ENCODE peak calls at places on chromosomes 3 and 15, in four cellular contexts. U is tibial artery, J is fibroblast of lung, Z is cardiac muscle cell. W is an unnamed sample. For H3K9me3, the result is how much of the 10 kb centered on the place peaks cover.

GRCh38 chr15:41827290-41827879 is 507 bp upstream of the JMJD7 start:
- DNase-seq in U (no peak), Z (peak), J (no peak), W (no peak)

GRCh38 chr3:56702487-56703315 is 19.6 kb upstream of the TASOR start:
- DNase-seq in Z (peak), U (peak), J (peak), W (no peak)

GRCh38 chr3:2823016-2823415 is 287.2 kb downstream of the IL5RA start:
- DNase-seq in J (no peak), U (no peak), Z (no peak), W (no peak)

GRCh38 chr3:130737622-130738021 is 9.0 kb downstream of the PIK3R4 start:
- DNase-seq in U (no peak), J (no peak), Z (no peak), W (no peak)

GRCh38 chr3:20054549-20054987 is 14.3 kb downstream of the KAT2B start:
- DNase-seq in U (peak), Z (no peak), J (peak), W (no peak)

GRCh38 chr15:34084086-34084485 is 17.6 kb downstream of the EMC7 start:
- DNase-seq in U (no peak), J (peak), Z (no peak), W (no peak)

GRCh38 chr3:48423241-48423882 is 6.5 kb downstream of the PLXNB1 start:
- DNase-seq in U (no peak), J (no peak), Z (no peak), W (no peak)

GRCh38 chr3:123005291-123005690 is 22.3 kb downstream of the SEMA5B start:
- DNase-seq in U (no peak), J (no peak), Z (no peak), W (no peak)

GRCh38 chr3:183951459-183951858 is 66.2 kb downstream of the ABCC5 start:
- DNase-seq in J (no peak), Z (no peak), U (no peak), W (no peak)

DNA sequence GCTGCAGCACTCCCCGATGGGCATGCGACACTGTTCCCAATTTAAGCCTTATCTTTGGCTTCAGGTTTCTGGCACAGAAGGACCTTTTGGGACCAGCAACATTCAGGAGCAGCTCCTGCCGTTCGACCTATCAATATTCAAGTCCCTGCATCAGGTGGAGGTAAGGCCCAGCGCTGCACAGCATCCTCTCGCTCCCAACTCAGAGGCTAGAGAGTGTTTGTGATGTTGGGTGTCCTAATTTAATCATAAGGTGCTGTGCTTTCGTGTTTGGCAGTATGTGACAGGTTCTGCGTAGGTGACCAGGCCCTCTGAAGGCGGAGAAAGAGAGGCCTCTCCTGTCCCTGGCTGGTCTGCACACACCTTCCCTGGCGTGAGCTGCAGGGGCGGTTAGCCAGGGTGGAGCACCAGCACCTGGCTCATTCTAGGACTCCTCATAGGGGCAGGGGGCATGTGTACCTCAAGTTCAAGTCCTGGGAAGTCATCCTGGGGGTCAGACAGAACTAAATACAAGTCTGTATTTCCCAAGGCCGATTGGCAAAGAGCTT is 16.9 kb downstream of the NISCH start:
- DNase-seq in J (no peak), U (no peak), Z (no peak), W (no peak)
- TF ChIP-seq CTCF in J (no peak), U (no peak), Z (no peak), W (no peak)

DNA sequence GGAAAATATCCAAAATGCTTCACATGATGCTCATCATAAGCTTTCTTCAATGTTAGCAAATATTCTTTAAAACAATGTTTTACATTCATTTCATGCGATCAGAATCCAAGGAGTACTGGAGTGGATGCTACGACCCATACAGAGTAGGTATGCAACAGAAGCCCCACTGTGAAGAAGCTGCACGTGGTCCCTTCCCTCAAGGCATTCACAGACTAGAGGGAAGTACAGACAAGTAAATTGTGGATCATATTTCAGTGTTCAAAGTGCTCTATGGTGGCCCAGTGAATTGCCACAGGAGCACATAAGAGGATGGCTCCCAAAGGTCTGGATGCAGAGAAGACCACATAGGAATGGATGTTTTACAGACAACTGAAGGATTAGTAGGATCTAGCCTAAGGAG is 789.9 kb downstream of the IGSF11 start:
- DNase-seq in J (no peak), Z (no peak), U (no peak), W (no peak)
- H3K4me3 ChIP-seq in J (no peak), Z (no peak), U (no peak), W (no peak)

DNA sequence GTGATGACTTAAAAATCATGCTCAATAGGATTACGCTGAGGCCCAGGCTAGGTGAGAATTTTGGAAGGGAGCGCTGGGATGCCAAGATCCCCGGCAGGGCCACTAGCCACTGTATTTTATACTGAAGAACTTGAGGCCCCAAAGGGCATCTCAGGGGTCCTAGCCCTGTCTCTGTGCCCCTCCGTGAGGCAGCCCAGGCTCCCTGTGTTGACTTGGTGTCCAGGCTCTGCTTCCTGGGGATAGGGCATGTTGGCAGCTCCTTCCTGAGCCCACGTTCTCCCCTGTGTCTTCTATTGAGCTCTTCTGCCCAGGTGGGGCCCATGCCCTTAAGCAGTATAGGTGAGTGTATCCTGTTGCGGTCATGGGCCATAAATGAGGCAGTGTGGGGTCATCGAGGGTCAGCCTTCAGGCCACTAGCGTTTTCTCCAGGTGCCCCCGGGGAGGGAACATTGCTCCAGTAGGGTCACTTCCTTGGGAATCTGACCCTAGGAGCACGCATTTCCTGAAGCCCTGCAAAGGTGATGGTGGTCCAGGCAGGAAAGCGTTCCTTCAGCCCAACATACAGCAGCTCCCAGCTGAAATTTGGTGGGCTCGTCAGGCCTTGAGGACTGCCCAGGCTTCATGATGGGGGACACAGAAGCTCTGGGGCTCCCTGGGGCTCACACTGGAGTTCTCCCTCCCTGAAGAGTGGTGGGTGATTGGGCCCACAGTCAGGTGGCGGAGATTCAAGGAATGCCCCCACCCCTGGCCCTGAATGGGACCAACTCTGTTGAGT is 189.4 kb downstream of the UBE3A start:
- DNase-seq in J (no peak), Z (no peak), U (no peak), W (no peak)
- H3K9me3 ChIP-seq in J (under half), Z (under half), U (under half), W (under half)

DNA sequence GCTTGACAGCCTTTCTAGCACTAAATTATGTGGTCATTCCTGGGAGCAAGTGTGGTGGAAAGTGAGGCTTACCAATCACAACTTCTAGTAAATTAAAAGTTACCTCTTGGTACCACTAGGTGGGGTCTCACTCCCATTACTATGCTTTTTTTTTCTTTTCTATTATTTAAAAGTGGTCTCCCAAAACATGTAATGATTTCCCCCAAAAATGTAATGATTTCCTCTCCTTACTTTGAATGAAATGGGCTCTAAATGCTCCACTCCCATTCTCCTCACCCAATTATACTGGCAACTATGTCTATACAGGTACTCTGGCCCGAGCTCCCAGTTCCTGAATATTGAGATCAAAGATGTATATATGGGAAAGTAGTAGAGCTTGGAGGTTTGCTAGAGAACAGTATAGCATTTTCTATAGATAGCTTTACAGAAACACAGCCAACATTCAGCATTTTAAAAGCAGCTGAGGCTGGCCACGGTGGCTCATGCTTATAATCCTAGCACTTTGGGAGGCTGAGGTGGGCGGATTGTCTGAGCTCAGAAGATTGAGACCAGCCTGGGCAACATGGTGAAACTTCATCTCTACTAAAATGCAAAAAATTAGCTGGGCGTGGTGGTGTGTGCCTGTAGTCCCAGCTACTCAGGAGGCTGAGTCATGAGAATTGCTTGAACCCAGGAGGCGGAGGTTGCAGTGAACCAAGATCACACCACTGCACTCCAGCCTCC is 70.9 kb downstream of the DCUN1D1 start:
- DNase-seq in U (no peak), Z (peak), J (peak), W (no peak)
- TF ChIP-seq CTCF in U (peak), Z (peak), J (peak), W (peak)

GRCh38 chr3:137669519-137670060 is 94.5 kb upstream of the SOX14 start:
- DNase-seq in U (no peak), J (no peak), Z (no peak), W (peak)
- H3K4me3 ChIP-seq in U (no peak), J (no peak), Z (no peak), W (no peak)

GRCh38 chr3:98041350-98041749 is 6.2 kb upstream of the GABRR3 start:
- DNase-seq in Z (no peak), U (no peak), J (no peak), W (no peak)
- H3K9me3 ChIP-seq in Z (under half), U (under half), J (under half), W (under half)

DNA sequence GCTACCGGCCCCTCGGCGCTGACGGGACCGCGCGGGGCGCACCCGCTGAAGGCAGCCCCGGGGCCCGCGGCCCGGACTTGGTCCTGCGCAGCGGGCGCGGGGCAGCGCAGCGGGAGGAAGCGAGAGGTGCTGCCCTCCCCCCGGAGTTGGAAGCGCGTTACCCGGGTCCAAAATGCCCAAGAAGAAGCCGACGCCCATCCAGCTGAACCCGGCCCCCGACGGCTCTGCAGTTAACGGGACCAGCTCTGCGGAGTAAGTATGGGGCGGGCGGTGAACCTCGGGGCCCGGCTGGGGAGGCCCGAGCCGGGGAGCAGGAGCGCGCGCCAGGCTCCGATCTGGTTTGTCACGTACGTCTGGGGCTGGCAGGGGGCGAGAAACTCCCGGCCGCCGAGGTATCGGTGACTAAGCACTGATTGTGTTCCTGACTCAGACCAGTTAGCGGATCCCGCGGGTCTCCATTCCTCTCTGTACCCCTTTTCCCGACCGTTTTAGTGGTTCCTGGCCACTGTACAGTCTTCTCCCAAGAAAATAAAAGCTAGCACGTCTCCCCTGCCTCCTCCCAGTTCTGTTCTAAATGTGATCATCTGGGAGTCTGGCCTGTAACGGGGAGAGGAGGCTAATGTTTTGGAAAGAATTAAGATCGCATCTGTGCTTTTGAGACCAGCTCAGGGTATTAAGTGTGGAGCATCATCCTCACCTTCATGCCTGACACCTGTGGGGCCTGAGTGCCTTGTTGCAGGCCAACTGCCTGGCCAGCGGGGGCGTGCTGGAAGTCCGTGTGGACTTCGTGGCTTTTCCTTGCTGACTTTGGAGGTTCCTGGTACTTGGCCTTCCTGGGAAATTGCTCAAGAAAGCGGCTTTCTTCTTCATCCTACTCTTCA is 704 bp downstream of the MAP2K1 start:
- DNase-seq in J (peak), U (peak), Z (peak), W (peak)
- TF ChIP-seq CTCF in J (peak), U (peak), Z (peak), W (peak)

W was measured in Caco-2.